ENCODE peak calls at places on chromosomes 7 and 10, in seven cellular contexts. J, S, B, D, H, T and O are unnamed samples.

GRCh38 chr10:127845756-127846155 is 47.0 kb downstream of the CLRN3 start:
- DNase-seq in S (no peak), B (no peak), H (no peak), J (no peak), D (no peak), T (peak), O (no peak)

GRCh38 chr7:133742709-133743538 is 384.2 kb upstream of the LRGUK start:
- DNase-seq in S (no peak), B (no peak), D (no peak), T (no peak), H (no peak), J (no peak), O (no peak)

GRCh38 chr10:15515207-15515606 is 144.1 kb upstream of the FAM171A1 start:
- DNase-seq in S (no peak), D (no peak), T (no peak), J (no peak), B (no peak), H (no peak), O (no peak)

GRCh38 chr7:80288175-80289122 is 153.8 kb downstream of the GNAI1 start:
- DNase-seq in D (no peak), T (no peak), B (no peak), H (no peak), J (no peak), S (no peak), O (no peak)

GRCh38 chr7:28346972-28347371 is 65.3 kb upstream of the CREB5 start:
- DNase-seq in T (no peak), S (no peak), B (no peak), D (no peak), J (no peak), H (no peak), O (no peak)

GRCh38 chr10:102918817-102919236 is 733 bp downstream of the CNNM2 start:
- DNase-seq in H (peak), J (no peak), S (no peak), B (peak), T (peak), D (peak), O (no peak)

GRCh38 chr10:97572214-97572989 is at the start of gene ANKRD2:
- DNase-seq in D (peak), S (no peak), J (peak), B (peak), T (peak), H (peak), O (no peak)

GRCh38 chr7:45888993-45889366 is 692 bp downstream of the IGFBP1 start:
- DNase-seq in H (no peak), D (no peak), J (no peak), T (no peak), S (no peak), B (no peak), O (no peak)

GRCh38 chr7:12450615-12451014 is 47.0 kb upstream of the VWDE start:
- DNase-seq in T (no peak), J (no peak), D (no peak), B (no peak), H (no peak), S (no peak), O (no peak)

GRCh38 chr10:127738512-127739424 is 1.8 kb downstream of the FOXI2 start:
- DNase-seq in S (no peak), T (no peak), D (no peak), B (no peak), H (no peak), J (no peak), O (no peak)

GRCh38 chr10:71621263-71621751 is 98.3 kb downstream of the C10orf105 start:
- DNase-seq in H (no peak), D (no peak), J (no peak), B (no peak), S (no peak), T (no peak), O (no peak)

GRCh38 chr7:73436031-73436929 is 2.7 kb downstream of the FZD9 start:
- DNase-seq in J (no peak), D (no peak), T (no peak), S (no peak), H (no peak), B (no peak), O (no peak)

GRCh38 chr7:98571006-98571405 is 46.1 kb upstream of the NPTX2 start:
- DNase-seq in T (no peak), H (no peak), D (no peak), S (no peak), J (no peak), B (no peak), O (no peak)

GRCh38 chr10:71597821-71598498 is 121.6 kb downstream of the C10orf105 start:
- DNase-seq in S (no peak), J (no peak), D (no peak), T (no peak), H (no peak), B (no peak), O (no peak)

GRCh38 chr10:112230325-112230988 is 46.9 kb upstream of the GPAM start:
- DNase-seq in D (no peak), J (no peak), T (no peak), S (no peak), B (no peak), H (no peak), O (no peak)

GRCh38 chr7:134113655-134114054 is 13.5 kb upstream of the LRGUK start:
- DNase-seq in H (no peak), J (no peak), B (no peak), D (no peak), S (no peak), T (no peak), O (no peak)

GRCh38 chr7:128708824-128709223 is 30.3 kb upstream of the CALU start:
- DNase-seq in J (no peak), S (no peak), T (no peak), B (no peak), H (no peak), D (no peak), O (no peak)

GRCh38 chr10:122541541-122542002 is 19.0 kb upstream of the DMBT1 start:
- DNase-seq in H (no peak), D (no peak), B (no peak), S (no peak), T (no peak), J (no peak), O (no peak)

GRCh38 chr10:58919927-58920654 is 256.4 kb upstream of the PHYHIPL start:
- DNase-seq in B (no peak), T (no peak), J (no peak), D (no peak), S (no peak), H (no peak), O (peak)

GRCh38 chr10:43091846-43092245 is 15.0 kb downstream of the RET start:
- DNase-seq in B (no peak), S (no peak), J (no peak), H (no peak), T (no peak), D (no peak), O (no peak)

GRCh38 chr7:137741443-137741842 is 105.3 kb downstream of the DGKI start:
- DNase-seq in D (no peak), T (no peak), S (no peak), H (no peak), J (no peak), B (no peak), O (no peak)

GRCh38 chr7:29723599-29723998 is 82.7 kb upstream of the WIPF3 start:
- DNase-seq in T (no peak), D (no peak), B (no peak), S (no peak), J (no peak), H (no peak), O (no peak)

GRCh38 chr10:90288403-90288933 is 569.4 kb downstream of the HTR7 start:
- DNase-seq in S (no peak), H (no peak), D (no peak), J (no peak), T (no peak), B (no peak), O (no peak)

GRCh38 chr10:84341538-84341856 is 13.1 kb downstream of the CCSER2 start:
- DNase-seq in H (no peak), S (no peak), D (peak), T (no peak), J (no peak), B (no peak), O (no peak)

GRCh38 chr7:45596665-45597095 is 22.5 kb downstream of the ADCY1 start:
- DNase-seq in J (no peak), T (no peak), S (no peak), D (no peak), B (no peak), H (no peak), O (no peak)

GRCh38 chr10:129771576-129772471 is 192.2 kb downstream of the EBF3 start:
- DNase-seq in S (no peak), J (no peak), B (no peak), H (no peak), D (no peak), T (peak), O (no peak)

GRCh38 chr7:136652635-136653370 is 215.6 kb upstream of the CHRM2 start:
- DNase-seq in B (no peak), J (no peak), H (no peak), D (no peak), T (no peak), S (no peak), O (no peak)

GRCh38 chr10:78277734-78278404 is 244.2 kb downstream of the RPS24 start:
- DNase-seq in J (no peak), S (no peak), H (no peak), B (no peak), T (no peak), D (no peak), O (no peak)

GRCh38 chr10:124649209-124649608 is 95.0 kb downstream of the FAM53B start:
- DNase-seq in S (no peak), D (no peak), B (no peak), T (no peak), J (no peak), H (no peak), O (no peak)

GRCh38 chr10:8416192-8416701 is 361.8 kb downstream of the GATA3 start:
- DNase-seq in H (no peak), B (peak), S (no peak), T (peak), J (peak), D (no peak), O (no peak)

GRCh38 chr10:49562893-49563292 is 24.0 kb upstream of the ERCC6 start:
- DNase-seq in D (no peak), B (no peak), T (no peak), H (no peak), S (no peak), J (no peak), O (no peak)

GRCh38 chr10:64076322-64076940 is 555.2 kb downstream of the REEP3 start:
- DNase-seq in J (no peak), T (no peak), H (no peak), B (no peak), D (no peak), S (no peak), O (no peak)

GRCh38 chr7:140446467-140446866 is 32.8 kb downstream of the MKRN1 start:
- DNase-seq in H (no peak), D (no peak), J (no peak), T (no peak), B (no peak), S (no peak), O (no peak)

GRCh38 chr7:107850671-107851070 is 40.3 kb upstream of the DLD start:
- DNase-seq in T (no peak), H (no peak), D (no peak), B (no peak), S (no peak), J (no peak), O (no peak)